ENCODE peak calls at places on chromosomes 6 and 20, in ten cellular contexts. P is A549; W is testis; A is naive thymus-derived CD4-positive, alpha-beta T cell; D is astrocyte; E is ovary; T is CD8-positive, alpha-beta T cell; Q is upper lobe of left lung; L is T-helper 17 cell; H is right cardiac atrium. U is an unnamed sample. For H3K9me3, the result is how much of the 10 kb centered on the place peaks cover.

GRCh38 chr6:16130932-16131387 is 2.1 kb downstream of the MYLIP start:
- DNase-seq in P (peak), W (peak), A (peak), D (peak), E (no peak), T (no peak), Q (peak), L (no peak), H (no peak), U (peak)

GRCh38 chr6:1222426-1223311 is 89.2 kb upstream of the FOXQ1 start:
- DNase-seq in P (no peak), W (peak), A (no peak), D (no peak), E (no peak), T (no peak), Q (no peak), L (no peak), H (peak), U (peak)

GRCh38 chr6:27161946-27162603 is 85.4 kb upstream of the PRSS16 start:
- DNase-seq in P (no peak), W (peak), A (peak), D (peak), E (peak), T (no peak), Q (no peak), L (no peak), H (no peak), U (no peak)

GRCh38 chr6:132684267-132684666 is 25.3 kb upstream of the TAAR1 start:
- DNase-seq in P (no peak), W (no peak), A (no peak), D (no peak), E (no peak), T (no peak), Q (no peak), L (no peak), H (no peak), U (no peak)

GRCh38 chr6:66865771-66866170 is 1158.7 kb upstream of the EYS start:
- DNase-seq in P (no peak), W (no peak), A (no peak), D (peak), E (no peak), T (no peak), Q (no peak), L (no peak), H (no peak), U (no peak)

GRCh38 chr20:1949306-1949705 is 44.6 kb downstream of the PDYN start:
- DNase-seq in P (no peak), W (no peak), A (no peak), D (no peak), E (no peak), T (no peak), Q (no peak), L (no peak), H (no peak), U (no peak)

GRCh38 chr6:142118926-142119325 is 13.8 kb upstream of the GJE1 start:
- DNase-seq in P (no peak), W (no peak), A (no peak), D (no peak), E (no peak), T (no peak), Q (no peak), L (no peak), H (no peak), U (no peak)

GRCh38 chr6:34341481-34341971 is 50.9 kb downstream of the NUDT3 start:
- DNase-seq in P (no peak), W (no peak), A (no peak), D (peak), E (no peak), T (no peak), Q (no peak), L (no peak), H (no peak), U (peak)

GRCh38 chr6:13357551-13358075 is 29.3 kb upstream of the TBC1D7 start:
- DNase-seq in P (no peak), W (no peak), A (no peak), D (peak), E (no peak), T (no peak), Q (no peak), L (no peak), H (peak), U (no peak)

GRCh38 chr6:81933648-81934047 is 181.2 kb upstream of the TENT5A start:
- DNase-seq in P (no peak), W (no peak), A (no peak), D (no peak), E (no peak), T (no peak), Q (no peak), L (no peak), H (no peak), U (no peak)

GRCh38 chr6:79733388-79733787 is 102.3 kb downstream of the SH3BGRL2 start:
- DNase-seq in P (no peak), W (no peak), A (no peak), D (no peak), E (no peak), T (no peak), Q (no peak), L (no peak), H (no peak), U (no peak)

GRCh38 chr6:157265630-157266029 is 57.7 kb downstream of the TMEM242 start:
- DNase-seq in P (no peak), W (no peak), A (no peak), D (no peak), E (no peak), T (no peak), Q (no peak), L (no peak), H (no peak), U (no peak)

GRCh38 chr6:107866606-107867301 is 42.6 kb upstream of the SCML4 start:
- DNase-seq in P (no peak), W (no peak), A (peak), D (no peak), E (no peak), T (no peak), Q (no peak), L (no peak), H (no peak), U (peak)

GRCh38 chr6:148677594-148678476 is 69.0 kb upstream of the UST start:
- DNase-seq in P (no peak), W (no peak), A (no peak), D (no peak), E (no peak), T (no peak), Q (no peak), L (no peak), H (no peak), U (no peak)

GRCh38 chr6:21526974-21527373 is 66.6 kb upstream of the SOX4 start:
- DNase-seq in P (no peak), W (no peak), A (no peak), D (no peak), E (no peak), T (no peak), Q (no peak), L (no peak), H (no peak), U (no peak)

GRCh38 chr6:74606488-74607135 is 599.2 kb downstream of the COL12A1 start:
- DNase-seq in P (peak), W (no peak), A (no peak), D (peak), E (no peak), T (no peak), Q (no peak), L (no peak), H (no peak), U (no peak)

GRCh38 chr6:24436979-24437378 is 34.2 kb downstream of the MRS2 start:
- DNase-seq in P (no peak), W (no peak), A (no peak), D (no peak), E (no peak), T (no peak), Q (no peak), L (no peak), H (no peak), U (no peak)

GRCh38 chr6:41353333-41353732 is 17.9 kb downstream of the NCR2 start:
- DNase-seq in P (no peak), W (no peak), A (no peak), D (no peak), E (no peak), T (no peak), Q (no peak), L (no peak), H (no peak), U (no peak)

GRCh38 chr6:15504040-15504491 is 158.8 kb downstream of the DTNBP1 start:
- DNase-seq in P (no peak), W (peak), A (no peak), D (no peak), E (no peak), T (no peak), Q (no peak), L (no peak), H (peak), U (peak)

GRCh38 chr20:61173966-61174725 is 77.9 kb upstream of the CDH4 start:
- DNase-seq in P (no peak), W (no peak), A (no peak), D (peak), E (no peak), T (no peak), Q (no peak), L (no peak), H (no peak), U (no peak)

GRCh38 chr6:29028821-29029220 is 16.2 kb downstream of the OR2W1 start:
- DNase-seq in P (no peak), W (no peak), A (no peak), D (no peak), E (no peak), T (no peak), Q (no peak), L (no peak), H (no peak), U (no peak)

GRCh38 chr6:4879724-4880372 is 103.6 kb downstream of the CDYL start:
- DNase-seq in P (no peak), W (no peak), A (no peak), D (no peak), E (no peak), T (no peak), Q (no peak), L (no peak), H (no peak), U (no peak)
- H3K9me3 ChIP-seq in P (under half), W (under half), A (under half), D (under half), E (under half), T (under half), Q (under half), L (under half), H (under half), U (under half)

DNA sequence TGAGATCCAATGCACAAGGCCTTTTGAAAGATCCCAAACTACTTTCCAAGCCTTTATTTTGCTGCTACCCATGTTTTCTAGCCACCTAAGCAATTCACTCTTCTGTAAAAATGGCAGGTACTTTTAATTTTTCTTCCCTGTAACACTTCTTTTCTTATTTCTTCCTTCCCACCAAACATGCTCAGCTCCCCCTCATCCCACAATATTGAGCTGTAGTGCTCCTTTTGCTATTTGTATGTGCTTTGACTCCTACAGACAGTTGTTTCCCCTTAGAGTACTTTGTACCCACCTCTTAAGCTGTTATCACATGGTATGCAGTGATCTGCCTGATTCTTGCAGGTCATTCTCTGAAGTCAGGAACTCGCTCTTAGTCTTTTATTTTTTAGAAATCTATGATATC is 49.3 kb downstream of the QKI start:
- DNase-seq in P (no peak), W (no peak), A (no peak), D (no peak), E (no peak), T (no peak), Q (no peak), L (no peak), H (no peak), U (no peak)
- H3K9me3 ChIP-seq in P (under half), W (under half), A (under half), D (under half), E (under half), T (under half), Q (under half), L (under half), H (under half), U (under half)

DNA sequence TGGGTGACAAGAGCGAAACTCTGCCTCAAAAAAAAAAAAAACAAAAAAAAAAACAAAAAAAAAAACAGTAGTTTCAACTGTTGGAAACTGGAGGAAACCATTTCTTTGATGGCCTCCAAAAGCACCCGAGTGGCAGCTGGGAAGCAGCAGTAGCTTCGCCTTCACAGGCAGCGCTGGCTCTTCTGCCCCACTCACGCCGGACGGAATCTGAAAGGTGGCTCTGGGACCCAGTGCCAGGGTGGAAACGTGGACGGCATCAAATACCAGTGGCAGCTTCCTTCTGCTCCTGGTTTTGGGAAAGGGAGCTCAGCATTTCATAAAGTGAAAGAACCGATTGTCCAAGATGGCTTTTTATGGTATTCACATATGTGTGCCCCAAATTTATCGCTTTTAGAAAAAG is 159.4 kb downstream of the SMOC2 start:
- DNase-seq in P (no peak), W (peak), A (no peak), D (no peak), E (no peak), T (no peak), Q (no peak), L (no peak), H (no peak), U (no peak)
- H3K9me3 ChIP-seq in P (under half), W (under half), A (under half), D (under half), E (under half), T (under half), Q (under half), L (under half), H (under half), U (under half)

GRCh38 chr6:60867548-60867947 is 1418.5 kb downstream of the KHDRBS2 start:
- DNase-seq in P (no peak), W (no peak), A (no peak), D (no peak), E (no peak), T (no peak), Q (no peak), L (no peak), H (no peak), U (no peak)
- H3K9me3 ChIP-seq in P (under half), W (under half), A (under half), D (under half), E (under half), T (under half), Q (under half), L (under half), H (under half), U (under half)

GRCh38 chr20:56175884-56176283 is 72.6 kb upstream of the MC3R start:
- DNase-seq in P (no peak), W (no peak), A (no peak), D (no peak), E (no peak), T (no peak), Q (no peak), L (no peak), H (no peak), U (no peak)

GRCh38 chr20:56178219-56178618 is 70.3 kb upstream of the MC3R start:
- DNase-seq in P (no peak), W (no peak), A (no peak), D (no peak), E (no peak), T (no peak), Q (no peak), L (no peak), H (no peak), U (no peak)

GRCh38 chr20:56179051-56179450 is 69.5 kb upstream of the MC3R start:
- DNase-seq in P (no peak), W (no peak), A (no peak), D (no peak), E (no peak), T (no peak), Q (no peak), L (no peak), H (no peak), U (no peak)

DNA sequence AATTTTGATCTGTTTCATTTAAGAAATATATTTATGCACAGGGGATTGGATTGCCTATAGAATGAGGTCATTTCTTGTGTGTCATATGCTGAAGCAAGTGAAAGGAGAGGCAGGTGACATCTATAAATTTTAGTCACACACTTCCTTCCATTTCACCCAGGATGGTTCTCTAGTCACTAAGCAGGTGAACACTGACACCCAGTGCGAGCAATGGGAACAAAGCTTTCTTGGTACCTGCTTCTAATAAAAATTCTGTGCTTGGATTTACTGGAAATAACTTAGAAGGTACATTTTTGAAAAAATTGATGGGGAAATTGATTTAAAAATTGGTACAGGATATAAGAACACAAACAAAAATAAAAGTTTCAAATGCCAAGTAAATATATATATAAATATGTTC is 66.9 kb upstream of the MC3R start:
- DNase-seq in P (no peak), W (no peak), A (no peak), D (no peak), E (no peak), T (no peak), Q (no peak), L (no peak), H (no peak), U (peak)
- H3K9me3 ChIP-seq in P (under half), W (under half), A (under half), D (under half), E (under half), T (under half), Q (under half), L (under half), H (under half), U (under half)